ENCODE peak calls at places on chromosome 5, in seven cellular contexts. B is BJ, O is astrocyte of the spinal cord, P is fibroblast of lung, N is AG10803, U is brain microvascular endothelial cell, K is psoas muscle. R is an unnamed sample.

GRCh38 chr5:38556599-38557308 is at the start of gene LIFR:
- DNase-seq in B (peak), O (peak), P (peak), N (peak), U (peak), K (peak), R (peak)

GRCh38 chr5:180872419-180872818 is 11.3 kb upstream of the ZFP62 start:
- DNase-seq in B (no peak), O (no peak), P (no peak), N (no peak), U (no peak), K (no peak), R (no peak)

GRCh38 chr5:126970517-126971017 is 59.8 kb downstream of the MARCHF3 start:
- DNase-seq in B (no peak), O (peak), P (peak), N (peak), U (peak), K (no peak), R (peak)

GRCh38 chr5:79858097-79858723 is 132.9 kb downstream of the MTX3 start:
- DNase-seq in B (no peak), O (peak), P (peak), N (peak), U (peak), K (peak), R (peak)

GRCh38 chr5:66864240-66864884 is 268.2 kb downstream of the MAST4 start:
- DNase-seq in B (no peak), O (peak), P (peak), N (peak), U (peak), K (no peak), R (no peak)

GRCh38 chr5:122429545-122430327 is 117.7 kb downstream of the SNCAIP start:
- DNase-seq in B (no peak), O (no peak), P (no peak), N (no peak), U (no peak), K (no peak), R (no peak)

GRCh38 chr5:27158171-27158570 is 119.8 kb upstream of the CDH9 start:
- DNase-seq in B (no peak), O (peak), P (no peak), N (peak), U (no peak), K (no peak), R (peak)

GRCh38 chr5:124748687-124749594 is 2.5 kb upstream of the ZNF608 start:
- DNase-seq in B (no peak), O (peak), P (peak), N (peak), U (peak), K (peak), R (peak)

GRCh38 chr5:149274964-149275363 is 3.3 kb downstream of the AFAP1L1 start:
- DNase-seq in B (no peak), O (no peak), P (no peak), N (peak), U (peak), K (no peak), R (no peak)

GRCh38 chr5:1881273-1881586 is 1.5 kb downstream of the IRX4 start:
- DNase-seq in B (no peak), O (no peak), P (no peak), N (no peak), U (no peak), K (no peak), R (no peak)

GRCh38 chr5:14588758-14589543 is 7.4 kb downstream of the OTULINL start:
- DNase-seq in B (no peak), O (no peak), P (no peak), N (no peak), U (no peak), K (no peak), R (no peak)

GRCh38 chr5:33829430-33829829 is 62.4 kb downstream of the ADAMTS12 start:
- DNase-seq in B (no peak), O (no peak), P (no peak), N (no peak), U (no peak), K (no peak), R (no peak)

GRCh38 chr5:131281868-131282234 is 18.0 kb downstream of the CDC42SE2 start:
- DNase-seq in B (no peak), O (no peak), P (no peak), N (no peak), U (no peak), K (no peak), R (no peak)
- H3K4me3 ChIP-seq in B (no peak), O (no peak), P (no peak), N (no peak), U (no peak), K (no peak), R (no peak)

GRCh38 chr5:100479079-100479688 is 56.0 kb upstream of the FAM174A start:
- DNase-seq in B (no peak), O (peak), P (peak), N (peak), U (no peak), K (no peak), R (no peak)
- TF ChIP-seq CTCF in B (peak), O (peak), P (peak), N (peak), U (peak), K (peak), R (peak)

DNA sequence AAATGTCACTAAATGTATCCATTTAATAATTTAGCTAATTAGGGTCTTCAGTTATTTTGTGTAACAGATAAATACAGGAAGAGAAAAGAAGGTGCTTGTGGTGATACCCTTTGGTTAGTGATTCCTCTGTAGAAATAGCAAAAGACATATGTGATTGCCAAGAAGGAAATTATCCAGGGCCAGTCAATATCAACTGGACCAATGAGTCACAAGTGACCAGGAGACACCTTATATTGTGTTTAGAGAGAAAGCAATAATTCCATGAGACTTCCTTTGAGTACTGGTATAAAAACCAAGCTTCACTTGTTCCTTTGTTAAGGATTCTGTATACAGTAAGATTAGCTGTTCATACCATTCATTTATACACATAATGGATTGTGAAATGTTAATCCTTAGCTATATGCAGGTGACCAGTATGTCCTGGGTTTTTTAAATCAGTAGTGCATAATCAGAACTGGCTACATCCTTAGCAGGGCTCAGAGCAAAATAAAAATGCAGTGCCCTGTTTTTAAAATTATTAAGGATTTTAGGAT is 11.7 kb upstream of the F2R start:
- DNase-seq in B (no peak), O (no peak), P (no peak), N (no peak), U (no peak), K (no peak), R (no peak)
- H3K4me3 ChIP-seq in B (no peak), O (no peak), P (no peak), N (no peak), U (no peak), K (no peak), R (no peak)

DNA sequence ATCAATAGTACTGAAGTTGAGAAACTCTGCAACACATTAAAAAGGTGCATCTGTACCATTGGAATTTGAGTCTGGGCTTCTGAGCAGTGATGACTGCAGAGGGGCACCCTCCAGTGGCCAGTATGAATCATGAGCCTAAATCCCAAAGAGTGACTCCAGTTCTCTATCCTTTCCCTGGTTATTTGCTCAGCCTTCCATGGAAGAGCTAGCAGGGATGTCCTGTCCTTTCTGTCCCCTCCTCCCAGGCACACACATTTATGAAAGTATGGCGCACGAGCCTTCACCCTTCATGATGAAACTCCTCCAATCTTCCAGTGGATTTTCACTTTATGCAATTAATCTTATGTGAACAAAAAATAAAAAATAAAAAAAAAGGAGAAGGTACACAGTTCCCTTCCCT is 81.0 kb downstream of the ESM1 start:
- DNase-seq in B (no peak), O (peak), P (peak), N (peak), U (peak), K (no peak), R (peak)
- TF ChIP-seq CTCF in B (peak), O (peak), P (peak), N (peak), U (peak), K (no peak), R (peak)

DNA sequence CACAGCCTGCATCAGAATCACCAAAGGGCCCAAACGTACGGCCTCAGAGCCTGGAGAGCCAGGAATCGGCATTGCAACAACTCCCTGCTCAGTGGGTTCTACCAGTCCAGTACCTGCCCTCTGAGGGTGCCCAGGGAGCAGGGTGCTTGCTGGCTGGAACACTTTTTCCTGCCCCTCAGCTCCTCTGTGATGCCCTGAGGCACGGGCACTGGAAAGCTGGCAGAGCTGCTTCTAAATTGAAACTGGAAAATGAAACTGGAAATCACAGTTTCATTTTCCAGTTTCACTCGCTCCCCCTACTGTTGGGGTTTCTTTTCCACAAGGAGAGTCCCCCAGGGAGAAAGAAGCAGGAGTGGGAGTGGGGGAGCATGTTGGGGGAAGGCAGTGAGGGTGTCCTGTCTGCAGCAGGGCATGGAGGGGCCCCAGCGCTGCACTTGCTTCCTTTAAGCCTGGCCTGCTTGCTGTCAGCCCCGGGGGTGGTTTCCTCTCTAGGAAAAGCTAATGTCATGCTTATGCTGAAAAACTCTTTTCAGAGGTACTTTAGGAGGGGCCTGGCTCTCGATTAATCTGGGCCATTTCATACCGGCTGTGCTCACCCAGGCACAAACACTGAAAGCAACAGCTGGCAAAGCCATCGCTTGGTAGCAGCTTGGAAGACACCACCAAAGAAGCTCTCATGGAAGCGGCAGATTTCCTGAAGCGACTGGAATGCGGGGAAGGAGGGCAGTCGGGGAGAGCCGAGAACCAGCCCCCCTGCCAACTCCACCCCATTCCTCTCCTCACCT is 26.2 kb downstream of the IRF1 start:
- DNase-seq in B (no peak), O (no peak), P (no peak), N (peak), U (no peak), K (no peak), R (no peak)
- H3K4me3 ChIP-seq in B (no peak), O (no peak), P (no peak), N (peak), U (no peak), K (no peak), R (no peak)

GRCh38 chr5:78362220-78362619 is 1.8 kb downstream of the SCAMP1 start:
- DNase-seq in B (no peak), O (no peak), P (no peak), N (no peak), U (no peak), K (no peak), R (no peak)

GRCh38 chr5:78369680-78370079 is 9.3 kb downstream of the SCAMP1 start:
- DNase-seq in B (no peak), O (no peak), P (no peak), N (no peak), U (no peak), K (no peak), R (no peak)

GRCh38 chr5:78364005-78364404 is 3.6 kb downstream of the SCAMP1 start:
- DNase-seq in B (no peak), O (no peak), P (peak), N (no peak), U (no peak), K (no peak), R (no peak)

GRCh38 chr5:78373231-78373630 is 12.8 kb downstream of the SCAMP1 start:
- DNase-seq in B (no peak), O (no peak), P (peak), N (no peak), U (no peak), K (no peak), R (no peak)

DNA sequence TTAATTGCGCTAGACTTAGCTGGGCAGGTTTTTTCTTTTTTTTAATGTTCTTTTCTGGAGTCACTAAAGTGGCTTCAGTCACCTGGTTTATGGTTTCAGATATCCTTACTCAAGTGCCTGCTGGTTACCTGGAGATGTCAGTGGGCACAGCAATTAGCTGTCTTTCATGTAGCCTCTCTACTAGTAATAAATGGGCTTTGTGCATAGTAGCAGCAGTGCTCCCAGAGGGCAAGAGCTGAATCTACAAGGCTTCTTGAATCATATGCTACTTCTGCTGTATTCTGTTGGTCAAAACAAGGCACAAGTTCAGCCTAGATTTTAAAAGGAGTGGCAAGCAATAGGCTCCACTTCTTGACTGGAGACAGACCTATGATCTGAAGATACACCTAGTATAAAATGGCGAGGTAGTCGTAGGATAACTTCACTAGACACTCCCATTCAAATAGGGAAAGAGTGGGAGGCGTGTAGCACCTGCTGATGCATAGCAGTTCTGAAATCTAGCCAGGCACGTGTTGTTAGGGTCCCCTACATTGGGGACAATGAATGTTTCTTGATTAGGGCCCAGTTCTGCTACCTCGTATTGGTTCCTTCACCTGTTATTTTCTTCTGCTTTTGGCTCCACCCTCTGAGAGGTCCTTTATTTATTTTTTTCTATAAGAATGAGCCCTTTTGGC is 7.0 kb downstream of the SCAMP1 start:
- DNase-seq in B (no peak), O (no peak), P (no peak), N (no peak), U (no peak), K (no peak), R (no peak)
- TF ChIP-seq CTCF in B (no peak), O (no peak), P (no peak), N (no peak), U (peak), K (no peak), R (peak)

DNA sequence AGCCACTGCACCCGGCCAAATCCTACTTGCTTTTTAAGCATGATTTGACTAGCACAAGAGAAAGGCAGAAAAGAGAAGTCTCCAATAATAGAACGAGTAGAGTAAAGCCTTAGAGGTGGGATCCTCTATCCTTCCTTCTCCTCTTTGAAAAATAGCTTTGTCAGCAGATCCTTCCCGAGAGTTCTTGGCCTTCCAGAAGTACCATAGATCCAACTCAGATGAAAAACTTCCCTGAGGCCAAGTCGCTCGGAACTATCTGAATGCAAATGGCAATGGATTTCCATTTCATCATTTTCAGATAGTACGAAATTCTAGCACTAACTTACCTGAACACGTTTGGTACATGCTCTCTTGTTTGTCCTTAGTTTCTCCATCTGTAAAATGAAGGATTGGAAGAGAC is 52.0 kb upstream of the SLIT3 start:
- DNase-seq in B (no peak), O (no peak), P (no peak), N (no peak), U (no peak), K (no peak), R (no peak)
- H3K4me3 ChIP-seq in B (no peak), O (no peak), P (no peak), N (no peak), U (no peak), K (no peak), R (no peak)

GRCh38 chr5:29702875-29703274 is 1490.6 kb upstream of the CDH6 start:
- DNase-seq in B (no peak), O (no peak), P (no peak), N (no peak), U (no peak), K (no peak), R (no peak)

GRCh38 chr5:29701600-29701999 is 1491.9 kb upstream of the CDH6 start:
- DNase-seq in B (no peak), O (no peak), P (no peak), N (no peak), U (no peak), K (no peak), R (no peak)

GRCh38 chr5:29697786-29698414 is 1495.6 kb upstream of the CDH6 start:
- DNase-seq in B (no peak), O (no peak), P (no peak), N (no peak), U (no peak), K (no peak), R (no peak)
- TF ChIP-seq CTCF in B (no peak), O (no peak), P (no peak), N (no peak), U (no peak), K (no peak), R (peak)

DNA sequence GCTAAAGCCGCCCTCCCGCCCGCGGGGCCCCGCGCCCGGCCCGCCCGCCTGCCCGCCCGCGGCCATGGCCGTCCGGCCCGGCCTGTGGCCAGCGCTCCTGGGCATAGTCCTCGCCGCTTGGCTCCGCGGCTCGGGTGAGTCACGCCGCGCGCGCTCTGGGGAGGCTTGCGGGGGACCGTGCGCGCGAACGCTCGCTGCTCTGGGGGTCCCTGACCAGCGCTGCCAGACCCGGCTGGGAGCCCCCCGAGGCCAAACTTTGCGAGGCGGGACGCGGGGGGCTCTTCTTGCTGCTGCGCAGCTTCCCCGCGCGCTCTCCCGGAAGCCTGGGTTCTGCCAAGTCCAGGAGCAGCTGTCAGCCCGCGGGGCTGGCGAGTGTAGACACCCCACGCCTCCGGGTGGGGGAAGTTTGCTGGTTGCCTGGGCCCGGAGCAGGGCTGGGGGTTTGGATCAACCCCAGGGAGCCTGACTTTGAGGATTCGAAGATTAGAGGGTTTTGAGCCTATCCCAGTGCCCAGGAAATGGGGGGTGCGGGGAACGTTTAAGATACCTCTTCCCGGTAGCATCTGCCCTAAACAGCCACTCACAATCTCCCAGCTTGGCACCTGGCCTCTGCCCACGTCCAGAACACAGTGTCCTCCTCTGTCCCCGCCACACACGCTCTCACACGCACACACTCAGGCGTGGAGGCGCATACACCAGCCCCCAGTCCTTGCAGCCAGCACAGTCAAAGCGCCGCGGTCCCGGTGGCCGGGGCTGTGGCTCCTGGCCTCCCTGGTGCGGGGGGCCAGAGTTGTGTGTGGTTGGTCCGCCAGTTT is 535 bp downstream of the UNC5A start:
- DNase-seq in B (no peak), O (peak), P (peak), N (peak), U (no peak), K (no peak), R (no peak)
- H3K4me3 ChIP-seq in B (peak), O (no peak), P (no peak), N (no peak), U (peak), K (peak), R (peak)

R was measured in astrocyte of the cerebellum.